ENCODE peak calls at places on chromosome 19, in ten cellular contexts. One of them, this sample, is unnamed.

GRCh38 chr19:52273301-52273700 is 3.9 kb downstream of the ZNF766 start:
- DNase-seq in iris pigment epithelial cell: no peak
- DNase-seq in astrocyte: no peak
- DNase-seq in stimulated activated CD4-positive, alpha-beta T cell treated with anti-CD3 and anti-CD28 coated beads, Interleukin-2, amount 100 ng/mL, for 24 hours: no peak
- DNase-seq in fibroblast of lung: no peak
- DNase-seq in left cardiac atrium: no peak
- DNase-seq in right lobe of liver: no peak
- DNase-seq in NCI-H774: no peak
- DNase-seq in ecto neural progenitor cell: no peak
- DNase-seq in kidney epithelial cell: no peak
- DNase-seq in this sample: no peak

GRCh38 chr19:5018224-5019015 is 49.5 kb downstream of the KDM4B start:
- DNase-seq in iris pigment epithelial cell: peak
- DNase-seq in astrocyte: peak
- DNase-seq in stimulated activated CD4-positive, alpha-beta T cell treated with anti-CD3 and anti-CD28 coated beads, Interleukin-2, amount 100 ng/mL, for 24 hours: no peak
- DNase-seq in fibroblast of lung: peak
- DNase-seq in left cardiac atrium: no peak
- DNase-seq in right lobe of liver: no peak
- DNase-seq in NCI-H774: no peak
- DNase-seq in ecto neural progenitor cell: no peak
- DNase-seq in kidney epithelial cell: no peak
- DNase-seq in this sample: peak

GRCh38 chr19:2231621-2232221 is 4.4 kb downstream of the PLEKHJ1 start:
- DNase-seq in iris pigment epithelial cell: no peak
- DNase-seq in astrocyte: no peak
- DNase-seq in stimulated activated CD4-positive, alpha-beta T cell treated with anti-CD3 and anti-CD28 coated beads, Interleukin-2, amount 100 ng/mL, for 24 hours: no peak
- DNase-seq in fibroblast of lung: no peak
- DNase-seq in left cardiac atrium: no peak
- DNase-seq in right lobe of liver: no peak
- DNase-seq in NCI-H774: no peak
- DNase-seq in ecto neural progenitor cell: no peak
- DNase-seq in kidney epithelial cell: no peak
- DNase-seq in this sample: no peak

GRCh38 chr19:31392514-31392913 is 43.3 kb upstream of the TSHZ3 start:
- DNase-seq in iris pigment epithelial cell: no peak
- DNase-seq in astrocyte: no peak
- DNase-seq in stimulated activated CD4-positive, alpha-beta T cell treated with anti-CD3 and anti-CD28 coated beads, Interleukin-2, amount 100 ng/mL, for 24 hours: no peak
- DNase-seq in fibroblast of lung: peak
- DNase-seq in left cardiac atrium: no peak
- DNase-seq in right lobe of liver: no peak
- DNase-seq in NCI-H774: no peak
- DNase-seq in ecto neural progenitor cell: no peak
- DNase-seq in kidney epithelial cell: no peak
- DNase-seq in this sample: no peak

GRCh38 chr19:41811036-41811435 is 14.6 kb downstream of the CEACAM3 start:
- DNase-seq in iris pigment epithelial cell: no peak
- DNase-seq in astrocyte: no peak
- DNase-seq in stimulated activated CD4-positive, alpha-beta T cell treated with anti-CD3 and anti-CD28 coated beads, Interleukin-2, amount 100 ng/mL, for 24 hours: no peak
- DNase-seq in fibroblast of lung: no peak
- DNase-seq in left cardiac atrium: no peak
- DNase-seq in right lobe of liver: peak
- DNase-seq in NCI-H774: no peak
- DNase-seq in ecto neural progenitor cell: no peak
- DNase-seq in kidney epithelial cell: no peak
- DNase-seq in this sample: no peak

GRCh38 chr19:18051887-18052286 is 34.8 kb downstream of the IL12RB1 start:
- DNase-seq in iris pigment epithelial cell: no peak
- DNase-seq in astrocyte: no peak
- DNase-seq in stimulated activated CD4-positive, alpha-beta T cell treated with anti-CD3 and anti-CD28 coated beads, Interleukin-2, amount 100 ng/mL, for 24 hours: no peak
- DNase-seq in fibroblast of lung: no peak
- DNase-seq in left cardiac atrium: peak
- DNase-seq in right lobe of liver: peak
- DNase-seq in NCI-H774: no peak
- DNase-seq in ecto neural progenitor cell: no peak
- DNase-seq in kidney epithelial cell: no peak
- DNase-seq in this sample: no peak

GRCh38 chr19:39173502-39173991 is 23.2 kb upstream of the NCCRP1 start:
- DNase-seq in iris pigment epithelial cell: no peak
- DNase-seq in astrocyte: no peak
- DNase-seq in stimulated activated CD4-positive, alpha-beta T cell treated with anti-CD3 and anti-CD28 coated beads, Interleukin-2, amount 100 ng/mL, for 24 hours: no peak
- DNase-seq in fibroblast of lung: no peak
- DNase-seq in left cardiac atrium: no peak
- DNase-seq in right lobe of liver: no peak
- DNase-seq in NCI-H774: no peak
- DNase-seq in ecto neural progenitor cell: no peak
- DNase-seq in kidney epithelial cell: no peak
- DNase-seq in this sample: no peak

GRCh38 chr19:46542428-46543230 is 47.0 kb upstream of the PNMA8B start:
- DNase-seq in iris pigment epithelial cell: peak
- DNase-seq in astrocyte: peak
- DNase-seq in stimulated activated CD4-positive, alpha-beta T cell treated with anti-CD3 and anti-CD28 coated beads, Interleukin-2, amount 100 ng/mL, for 24 hours: peak
- DNase-seq in fibroblast of lung: peak
- DNase-seq in left cardiac atrium: peak
- DNase-seq in right lobe of liver: peak
- DNase-seq in NCI-H774: peak
- DNase-seq in ecto neural progenitor cell: peak
- DNase-seq in kidney epithelial cell: peak
- DNase-seq in this sample: peak

GRCh38 chr19:4232614-4233281 is 3.4 kb downstream of the EBI3 start:
- DNase-seq in iris pigment epithelial cell: no peak
- DNase-seq in astrocyte: no peak
- DNase-seq in stimulated activated CD4-positive, alpha-beta T cell treated with anti-CD3 and anti-CD28 coated beads, Interleukin-2, amount 100 ng/mL, for 24 hours: no peak
- DNase-seq in fibroblast of lung: no peak
- DNase-seq in left cardiac atrium: no peak
- DNase-seq in right lobe of liver: no peak
- DNase-seq in NCI-H774: no peak
- DNase-seq in ecto neural progenitor cell: no peak
- DNase-seq in kidney epithelial cell: no peak
- DNase-seq in this sample: no peak

GRCh38 chr19:36488118-36488815 is 1.1 kb downstream of the ZNF566 start:
- DNase-seq in iris pigment epithelial cell: peak
- DNase-seq in astrocyte: peak
- DNase-seq in stimulated activated CD4-positive, alpha-beta T cell treated with anti-CD3 and anti-CD28 coated beads, Interleukin-2, amount 100 ng/mL, for 24 hours: no peak
- DNase-seq in fibroblast of lung: peak
- DNase-seq in left cardiac atrium: no peak
- DNase-seq in right lobe of liver: no peak
- DNase-seq in NCI-H774: no peak
- DNase-seq in ecto neural progenitor cell: no peak
- DNase-seq in kidney epithelial cell: no peak
- DNase-seq in this sample: no peak

GRCh38 chr19:54570316-54570715 is 3.3 kb upstream of the LILRA2 start:
- DNase-seq in iris pigment epithelial cell: no peak
- DNase-seq in astrocyte: no peak
- DNase-seq in stimulated activated CD4-positive, alpha-beta T cell treated with anti-CD3 and anti-CD28 coated beads, Interleukin-2, amount 100 ng/mL, for 24 hours: no peak
- DNase-seq in fibroblast of lung: no peak
- DNase-seq in left cardiac atrium: no peak
- DNase-seq in right lobe of liver: no peak
- DNase-seq in NCI-H774: no peak
- DNase-seq in ecto neural progenitor cell: no peak
- DNase-seq in kidney epithelial cell: no peak
- DNase-seq in this sample: no peak

GRCh38 chr19:3633559-3633988 is 7.0 kb upstream of the CACTIN start:
- DNase-seq in iris pigment epithelial cell: no peak
- DNase-seq in astrocyte: no peak
- DNase-seq in stimulated activated CD4-positive, alpha-beta T cell treated with anti-CD3 and anti-CD28 coated beads, Interleukin-2, amount 100 ng/mL, for 24 hours: no peak
- DNase-seq in fibroblast of lung: no peak
- DNase-seq in left cardiac atrium: no peak
- DNase-seq in right lobe of liver: no peak
- DNase-seq in NCI-H774: no peak
- DNase-seq in ecto neural progenitor cell: no peak
- DNase-seq in kidney epithelial cell: no peak
- DNase-seq in this sample: no peak

GRCh38 chr19:2763687-2764086 is 19.4 kb downstream of the SGTA start:
- DNase-seq in iris pigment epithelial cell: no peak
- DNase-seq in astrocyte: no peak
- DNase-seq in stimulated activated CD4-positive, alpha-beta T cell treated with anti-CD3 and anti-CD28 coated beads, Interleukin-2, amount 100 ng/mL, for 24 hours: no peak
- DNase-seq in fibroblast of lung: no peak
- DNase-seq in left cardiac atrium: no peak
- DNase-seq in right lobe of liver: no peak
- DNase-seq in NCI-H774: no peak
- DNase-seq in ecto neural progenitor cell: no peak
- DNase-seq in kidney epithelial cell: no peak
- DNase-seq in this sample: no peak

GRCh38 chr19:31066385-31066784 is 282.9 kb downstream of the TSHZ3 start:
- DNase-seq in iris pigment epithelial cell: peak
- DNase-seq in astrocyte: peak
- DNase-seq in stimulated activated CD4-positive, alpha-beta T cell treated with anti-CD3 and anti-CD28 coated beads, Interleukin-2, amount 100 ng/mL, for 24 hours: no peak
- DNase-seq in fibroblast of lung: peak
- DNase-seq in left cardiac atrium: no peak
- DNase-seq in right lobe of liver: no peak
- DNase-seq in NCI-H774: no peak
- DNase-seq in ecto neural progenitor cell: no peak
- DNase-seq in kidney epithelial cell: peak
- DNase-seq in this sample: peak

GRCh38 chr19:31214086-31214485 is 135.2 kb downstream of the TSHZ3 start:
- DNase-seq in iris pigment epithelial cell: peak
- DNase-seq in astrocyte: peak
- DNase-seq in stimulated activated CD4-positive, alpha-beta T cell treated with anti-CD3 and anti-CD28 coated beads, Interleukin-2, amount 100 ng/mL, for 24 hours: peak
- DNase-seq in fibroblast of lung: peak
- DNase-seq in left cardiac atrium: peak
- DNase-seq in right lobe of liver: no peak
- DNase-seq in NCI-H774: no peak
- DNase-seq in ecto neural progenitor cell: no peak
- DNase-seq in kidney epithelial cell: peak
- DNase-seq in this sample: peak

GRCh38 chr19:30428281-30428680 is 56.1 kb downstream of the ZNF536 start:
- DNase-seq in iris pigment epithelial cell: no peak
- DNase-seq in astrocyte: no peak
- DNase-seq in stimulated activated CD4-positive, alpha-beta T cell treated with anti-CD3 and anti-CD28 coated beads, Interleukin-2, amount 100 ng/mL, for 24 hours: no peak
- DNase-seq in fibroblast of lung: no peak
- DNase-seq in left cardiac atrium: no peak
- DNase-seq in right lobe of liver: no peak
- DNase-seq in NCI-H774: no peak
- DNase-seq in ecto neural progenitor cell: no peak
- DNase-seq in kidney epithelial cell: no peak
- DNase-seq in this sample: no peak

GRCh38 chr19:11130824-11131455 is 24.6 kb downstream of the SPC24 start:
- DNase-seq in iris pigment epithelial cell: peak
- DNase-seq in astrocyte: peak
- DNase-seq in stimulated activated CD4-positive, alpha-beta T cell treated with anti-CD3 and anti-CD28 coated beads, Interleukin-2, amount 100 ng/mL, for 24 hours: peak
- DNase-seq in fibroblast of lung: peak
- DNase-seq in left cardiac atrium: peak
- DNase-seq in right lobe of liver: peak
- DNase-seq in NCI-H774: peak
- DNase-seq in ecto neural progenitor cell: peak
- DNase-seq in kidney epithelial cell: no peak
- DNase-seq in this sample: peak

GRCh38 chr19:1213391-1214286 is 8.1 kb downstream of the STK11 start:
- DNase-seq in iris pigment epithelial cell: peak
- DNase-seq in astrocyte: peak
- DNase-seq in stimulated activated CD4-positive, alpha-beta T cell treated with anti-CD3 and anti-CD28 coated beads, Interleukin-2, amount 100 ng/mL, for 24 hours: peak
- DNase-seq in fibroblast of lung: peak
- DNase-seq in left cardiac atrium: peak
- DNase-seq in right lobe of liver: no peak
- DNase-seq in NCI-H774: no peak
- DNase-seq in ecto neural progenitor cell: no peak
- DNase-seq in kidney epithelial cell: no peak
- DNase-seq in this sample: peak

GRCh38 chr19:5138606-5139594 is 170.0 kb downstream of the KDM4B start:
- DNase-seq in iris pigment epithelial cell: peak
- DNase-seq in astrocyte: peak
- DNase-seq in stimulated activated CD4-positive, alpha-beta T cell treated with anti-CD3 and anti-CD28 coated beads, Interleukin-2, amount 100 ng/mL, for 24 hours: peak
- DNase-seq in fibroblast of lung: peak
- DNase-seq in left cardiac atrium: peak
- DNase-seq in right lobe of liver: no peak
- DNase-seq in NCI-H774: no peak
- DNase-seq in ecto neural progenitor cell: no peak
- DNase-seq in kidney epithelial cell: no peak
- DNase-seq in this sample: peak

GRCh38 chr19:1080360-1081161 is 13.6 kb downstream of the ARHGAP45 start:
- DNase-seq in iris pigment epithelial cell: no peak
- DNase-seq in astrocyte: no peak
- DNase-seq in stimulated activated CD4-positive, alpha-beta T cell treated with anti-CD3 and anti-CD28 coated beads, Interleukin-2, amount 100 ng/mL, for 24 hours: no peak
- DNase-seq in fibroblast of lung: no peak
- DNase-seq in left cardiac atrium: no peak
- DNase-seq in right lobe of liver: no peak
- DNase-seq in NCI-H774: no peak
- DNase-seq in ecto neural progenitor cell: no peak
- DNase-seq in kidney epithelial cell: no peak
- DNase-seq in this sample: no peak

GRCh38 chr19:10748924-10749434 is 31.1 kb downstream of the DNM2 start:
- DNase-seq in iris pigment epithelial cell: peak
- DNase-seq in astrocyte: peak
- DNase-seq in stimulated activated CD4-positive, alpha-beta T cell treated with anti-CD3 and anti-CD28 coated beads, Interleukin-2, amount 100 ng/mL, for 24 hours: no peak
- DNase-seq in fibroblast of lung: no peak
- DNase-seq in left cardiac atrium: peak
- DNase-seq in right lobe of liver: peak
- DNase-seq in NCI-H774: peak
- DNase-seq in ecto neural progenitor cell: no peak
- DNase-seq in kidney epithelial cell: no peak
- DNase-seq in this sample: peak

GRCh38 chr19:57620673-57621348 is 6.8 kb downstream of the ZNF134 start:
- DNase-seq in iris pigment epithelial cell: peak
- DNase-seq in astrocyte: peak
- DNase-seq in stimulated activated CD4-positive, alpha-beta T cell treated with anti-CD3 and anti-CD28 coated beads, Interleukin-2, amount 100 ng/mL, for 24 hours: no peak
- DNase-seq in fibroblast of lung: peak
- DNase-seq in left cardiac atrium: no peak
- DNase-seq in right lobe of liver: no peak
- DNase-seq in NCI-H774: no peak
- DNase-seq in ecto neural progenitor cell: no peak
- DNase-seq in kidney epithelial cell: no peak
- DNase-seq in this sample: no peak

This sample was measured in brain microvascular endothelial cell.